ENCODE peak calls at places on chromosomes 5 and 9, in five cellular contexts. I is uterus, Z is spleen, H is right lobe of liver, P is ovary. L is an unnamed sample.

GRCh38 chr5:53090229-53090628 is 19.3 kb downstream of the MOCS2 start:
- DNase-seq in I (no peak), Z (no peak), H (no peak), P (no peak), L (no peak)

GRCh38 chr5:32100230-32100629 is 73.9 kb downstream of the GOLPH3 start:
- DNase-seq in I (no peak), Z (no peak), H (no peak), P (no peak), L (no peak)

GRCh38 chr5:101163088-101163487 is 260.0 kb upstream of the ST8SIA4 start:
- DNase-seq in I (no peak), Z (peak; percentile 29), H (no peak), P (no peak), L (no peak)

GRCh38 chr5:170105643-170106611 is at the start of gene FOXI1:
- DNase-seq in I (no peak), Z (no peak), H (no peak), P (no peak), L (no peak)

GRCh38 chr5:176676361-176676824 is 29.1 kb downstream of the TSPAN17 start:
- DNase-seq in I (no peak), Z (no peak), H (no peak), P (no peak), L (no peak)

GRCh38 chr9:37324261-37324683 is 98.2 kb upstream of the GRHPR start:
- DNase-seq in I (no peak), Z (no peak), H (no peak), P (no peak), L (peak; percentile 19)

GRCh38 chr5:31476607-31477200 is 55.2 kb downstream of the DROSHA start:
- DNase-seq in I (no peak), Z (no peak), H (no peak), P (no peak), L (peak; percentile 31)

GRCh38 chr5:149054416-149054815 is 8.4 kb downstream of the SH3TC2 start:
- DNase-seq in I (no peak), Z (no peak), H (no peak), P (no peak), L (no peak)

GRCh38 chr5:82160948-82161347 is 117.2 kb downstream of the RPS23 start:
- DNase-seq in I (no peak), Z (no peak), H (no peak), P (no peak), L (no peak)

GRCh38 chr9:14812806-14813205 is 90.3 kb upstream of the CER1 start:
- DNase-seq in I (no peak), Z (no peak), H (no peak), P (no peak), L (no peak)

DNA sequence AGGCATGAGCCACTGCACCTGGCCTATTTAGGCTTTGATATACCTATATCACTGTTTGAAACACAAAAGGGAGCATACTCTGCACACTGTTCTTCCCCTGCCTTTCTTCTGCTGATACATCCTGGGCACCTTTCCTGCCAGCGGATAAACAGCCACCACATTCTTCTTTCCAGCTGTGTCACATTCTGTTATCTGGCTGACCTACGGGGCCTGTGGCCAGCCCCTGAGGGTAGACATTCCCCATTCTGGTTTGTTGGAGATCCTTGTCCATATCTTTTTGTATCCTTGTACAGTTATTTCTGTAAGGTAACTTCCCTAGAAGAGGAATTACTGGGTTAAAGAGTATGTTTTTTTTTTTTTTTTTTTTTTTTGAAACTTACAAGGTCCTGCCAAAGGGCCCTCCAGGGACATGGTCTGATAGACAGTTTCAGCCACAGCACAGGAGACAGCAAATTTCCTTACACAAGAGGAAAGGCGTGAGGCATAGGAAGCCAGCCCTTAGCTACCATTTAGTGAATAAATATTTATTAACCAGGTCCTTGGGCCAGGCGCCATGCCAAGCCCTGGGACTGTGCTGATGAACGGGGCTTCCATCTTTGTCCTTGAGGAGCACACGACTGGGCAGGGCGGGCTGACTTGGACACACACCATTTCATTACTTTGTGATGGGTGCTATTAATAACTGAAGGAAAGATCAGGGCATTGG is 57.8 kb downstream of the ERGIC1 start:
- DNase-seq in I (peak; percentile 76), Z (peak; percentile 86), H (peak; percentile 76), P (peak; percentile 80), L (peak; percentile 81)
- H3K4me1 ChIP-seq in I (peaks cover 9% of the 10 kb centered on the region), Z (peaks cover 29% of the 10 kb centered on the region), H (peaks cover 87% of the 10 kb centered on the region), P (peaks cover 18% of the 10 kb centered on the region), L (peaks cover 28% of the 10 kb centered on the region)

GRCh38 chr5:178209334-178210072 is 5.2 kb downstream of the HNRNPAB start:
- DNase-seq in I (no peak), Z (peak; percentile 44), H (no peak), P (no peak), L (no peak)

GRCh38 chr5:178213003-178213449 is 8.7 kb downstream of the HNRNPAB start:
- DNase-seq in I (no peak), Z (peak; percentile 58), H (peak; percentile 89), P (no peak), L (no peak)

GRCh38 chr5:178212241-178213002 is 8.1 kb downstream of the HNRNPAB start:
- DNase-seq in I (no peak), Z (peak; percentile 38), H (no peak), P (no peak), L (no peak)

GRCh38 chr5:178210073-178210526 is 5.8 kb downstream of the HNRNPAB start:
- DNase-seq in I (no peak), Z (peak; percentile 74), H (no peak), P (no peak), L (no peak)

GRCh38 chr5:178211095-178212048 is 7.0 kb downstream of the HNRNPAB start:
- DNase-seq in I (no peak), Z (peak; percentile 45), H (no peak), P (no peak), L (no peak)
- TF ChIP-seq POLR2A in I (no peak), Z (no peak), H (no peak), P (no peak), L (no peak)

GRCh38 chr5:61949054-61949679 is 356.8 kb upstream of the KIF2A start:
- DNase-seq in I (no peak), Z (no peak), H (no peak), P (no peak), L (no peak)
- H3K4me1 ChIP-seq in I (no peaks in the 10 kb centered on the region), Z (no peaks in the 10 kb centered on the region), H (no peaks in the 10 kb centered on the region), P (no peaks in the 10 kb centered on the region), L (no peaks in the 10 kb centered on the region)

GRCh38 chr5:140114341-140115185 is 654 bp downstream of the PURA start:
- DNase-seq in I (peak; percentile 47), Z (peak; percentile 95), H (peak; percentile 84), P (peak; percentile 66), L (peak; percentile 85)
- TF ChIP-seq POLR2A in I (peak; percentile 4), Z (no peak), H (no peak), P (no peak), L (peak; percentile 62)

DNA sequence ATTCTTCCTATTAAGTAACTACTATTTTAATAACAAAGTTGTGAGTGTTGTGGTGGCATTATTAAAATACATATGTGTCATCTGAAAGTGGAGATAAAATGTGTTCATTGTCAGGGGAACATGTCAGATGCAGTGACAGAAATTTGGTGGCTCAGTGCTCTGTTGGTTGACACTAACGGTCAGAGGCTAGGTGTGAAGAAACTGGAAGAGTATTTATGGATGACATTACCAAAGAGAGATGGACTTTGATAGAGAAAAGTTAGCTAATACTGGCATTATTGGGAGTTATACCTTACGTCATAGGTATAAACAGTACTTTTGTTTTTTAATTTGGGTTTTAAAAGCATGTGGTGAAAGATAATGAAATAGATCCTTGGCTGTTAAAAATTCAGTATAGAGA is 33.7 kb downstream of the PAM start:
- DNase-seq in I (no peak), Z (no peak), H (no peak), P (no peak), L (no peak)
- H3K4me1 ChIP-seq in I (no peaks in the 10 kb centered on the region), Z (peaks cover 3% of the 10 kb centered on the region), H (no peaks in the 10 kb centered on the region), P (no peaks in the 10 kb centered on the region), L (peaks cover 5% of the 10 kb centered on the region)